ENCODE peak calls at places on chromosomes 13 and 19, in four cellular contexts. X, W, J and T are unnamed samples.

GRCh38 chr13:75279834-75280369 is 202.1 kb downstream of the TBC1D4 start:
- DNase-seq in X (no peak), W (no peak), J (no peak), T (no peak)

GRCh38 chr13:32415019-32415418 is 12.9 kb downstream of the N4BP2L1 start:
- DNase-seq in X (peak), W (no peak), J (peak), T (no peak)

GRCh38 chr19:3123088-3123721 is 12.6 kb upstream of the GNA15 start:
- DNase-seq in X (no peak), W (no peak), J (no peak), T (no peak)

GRCh38 chr13:79434578-79434977 is 28.5 kb upstream of the RBM26 start:
- DNase-seq in X (no peak), W (no peak), J (peak), T (no peak)

GRCh38 chr19:13781547-13781946 is 7.3 kb downstream of the C19orf53 start:
- DNase-seq in X (peak), W (peak), J (peak), T (no peak)

GRCh38 chr19:1131718-1132552 is 28.1 kb downstream of the GPX4 start:
- DNase-seq in X (peak), W (peak), J (peak), T (peak)

GRCh38 chr19:31118292-31118925 is 230.8 kb downstream of the TSHZ3 start:
- DNase-seq in X (no peak), W (no peak), J (no peak), T (no peak)

GRCh38 chr19:48271531-48272151 is 1.8 kb downstream of the ZNF114 start:
- DNase-seq in X (peak), W (no peak), J (peak), T (no peak)

GRCh38 chr13:58712191-58712590 is 1080.6 kb downstream of the PCDH17 start:
- DNase-seq in X (peak), W (no peak), J (no peak), T (no peak)

GRCh38 chr19:46299004-46299509 is 2.2 kb downstream of the HIF3A start:
- DNase-seq in X (peak), W (peak), J (peak), T (peak)

GRCh38 chr13:91358384-91358776 is 10.9 kb downstream of the MIR17HG start:
- DNase-seq in X (no peak), W (peak), J (no peak), T (no peak)

GRCh38 chr19:8334458-8335342 is 8.4 kb downstream of the KANK3 start:
- DNase-seq in X (peak), W (peak), J (peak), T (peak)

GRCh38 chr19:54035215-54036178 is 28.2 kb downstream of the VSTM1 start:
- DNase-seq in X (peak), W (no peak), J (peak), T (no peak)

GRCh38 chr19:52453324-52454094 is at the start of gene ZNF578:
- DNase-seq in X (no peak), W (peak), J (peak), T (peak)

GRCh38 chr13:93173656-93174055 is 53.0 kb upstream of the GPC6 start:
- DNase-seq in X (no peak), W (no peak), J (no peak), T (no peak)

GRCh38 chr19:8515317-8515716 is 1.4 kb upstream of the ZNF414 start:
- DNase-seq in X (no peak), W (no peak), J (no peak), T (no peak)

GRCh38 chr19:10230904-10231623 is at the start of gene S1PR2:
- DNase-seq in X (peak), W (peak), J (peak), T (no peak)

GRCh38 chr19:3450796-3451411 is 29.4 kb downstream of the SMIM24 start:
- DNase-seq in X (no peak), W (peak), J (peak), T (peak)

GRCh38 chr19:55686311-55687050 is 11.5 kb downstream of the EPN1 start:
- DNase-seq in X (no peak), W (no peak), J (no peak), T (no peak)

GRCh38 chr19:55684946-55685681 is 10.1 kb downstream of the EPN1 start:
- DNase-seq in X (no peak), W (no peak), J (no peak), T (no peak)

GRCh38 chr19:55681131-55682087 is 6.4 kb downstream of the EPN1 start:
- DNase-seq in X (no peak), W (no peak), J (peak), T (no peak)

GRCh38 chr19:55685776-55686175 is 10.8 kb downstream of the EPN1 start:
- DNase-seq in X (no peak), W (no peak), J (no peak), T (no peak)

DNA sequence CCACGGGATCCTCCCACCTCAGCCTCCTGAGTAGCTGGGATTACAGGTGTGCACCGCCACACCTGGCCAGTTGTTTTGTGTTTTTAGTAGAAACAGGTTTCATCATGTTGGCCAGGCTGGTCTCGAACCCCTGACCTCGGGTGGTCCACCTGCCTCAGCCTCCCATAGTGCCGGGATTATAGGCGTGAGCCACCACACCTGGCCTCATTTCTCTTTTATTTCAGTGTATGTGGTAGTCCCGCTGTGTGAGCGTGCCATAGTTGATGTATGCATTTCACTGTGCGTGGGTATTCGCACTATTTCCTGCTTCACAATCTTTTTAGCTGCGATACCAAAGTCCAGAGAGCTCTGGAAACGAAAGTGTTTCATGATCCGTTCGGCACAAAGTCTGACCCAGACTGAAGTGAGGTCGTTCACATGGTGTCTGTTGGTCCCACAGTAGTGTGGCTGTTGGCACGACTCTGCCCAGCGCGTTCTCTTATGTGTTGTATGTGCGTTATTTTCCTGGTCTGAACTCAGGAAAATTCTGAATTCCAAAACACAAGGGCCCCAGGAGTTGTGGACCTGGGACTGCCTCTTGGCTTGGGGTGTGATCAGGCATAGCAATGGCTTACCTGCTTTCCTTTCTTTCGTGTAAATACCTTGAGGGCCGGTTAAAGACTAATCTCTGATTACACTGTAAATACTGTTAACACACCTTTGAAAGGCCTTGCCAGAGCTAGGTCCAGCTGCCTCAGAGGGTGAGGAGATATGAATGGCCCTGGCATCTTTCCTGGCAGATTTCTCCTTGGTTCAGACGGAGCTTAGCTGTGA is 8.6 kb downstream of the EPN1 start:
- DNase-seq in X (no peak), W (peak), J (no peak), T (no peak)
- H3K4me3 ChIP-seq in X (peak), W (no peak), J (no peak), T (no peak)

DNA sequence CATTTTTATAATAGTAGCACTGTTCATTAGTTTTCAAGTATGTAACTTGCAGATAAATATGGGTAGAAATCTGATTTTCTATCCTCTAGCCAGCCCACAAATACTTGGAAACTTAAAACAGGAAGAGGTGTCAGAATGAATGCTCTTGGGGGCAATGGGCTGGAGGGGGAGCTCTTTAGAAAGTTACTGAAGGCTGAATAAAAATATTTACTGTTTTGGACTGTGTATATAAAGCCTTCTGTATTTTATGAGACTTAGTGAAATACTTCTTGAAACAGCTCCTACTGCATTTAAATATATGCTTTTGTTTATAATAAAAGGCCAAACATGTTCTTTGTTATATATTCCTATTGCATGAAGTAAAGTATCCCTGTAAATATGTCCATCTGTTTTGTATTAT is 138.8 kb downstream of the RGCC start:
- DNase-seq in X (no peak), W (no peak), J (no peak), T (no peak)
- TF ChIP-seq CTCF in X (peak), W (no peak), J (peak), T (peak)

DNA sequence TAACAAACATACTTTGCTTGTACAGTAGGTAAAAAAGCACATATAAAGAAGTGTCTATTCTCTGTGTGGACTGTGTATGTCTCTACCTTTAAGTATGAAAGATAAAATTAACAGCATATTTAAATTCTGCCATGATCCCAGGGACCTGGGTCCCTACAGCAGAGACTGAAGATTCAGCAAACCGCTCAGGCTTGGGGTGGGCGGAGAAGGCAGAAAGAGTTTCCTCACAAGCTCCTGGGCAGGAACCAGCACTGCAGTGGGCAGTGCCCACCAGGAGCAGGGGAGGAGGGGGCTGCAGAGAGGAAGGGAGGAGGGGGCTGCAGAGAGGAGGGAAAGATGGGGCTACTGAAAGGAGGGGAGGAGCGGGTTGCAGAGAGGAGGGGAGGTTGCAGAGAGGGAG is 44.6 kb upstream of the GRTP1 start:
- DNase-seq in X (peak), W (no peak), J (no peak), T (no peak)
- H3K4me3 ChIP-seq in X (no peak), W (no peak), J (no peak), T (no peak)

GRCh38 chr13:113861433-113862030 is 2.3 kb downstream of the GAS6 start:
- DNase-seq in X (peak), W (no peak), J (no peak), T (no peak)
- TF ChIP-seq CTCF in X (no peak), W (no peak), J (no peak), T (no peak)

GRCh38 chr13:44276061-44276460 is 97.6 kb upstream of the SERP2 start:
- DNase-seq in X (peak), W (no peak), J (no peak), T (no peak)

GRCh38 chr13:44272692-44273091 is 100.9 kb upstream of the SERP2 start:
- DNase-seq in X (no peak), W (no peak), J (peak), T (no peak)

GRCh38 chr13:44273991-44274810 is 99.4 kb upstream of the SERP2 start:
- DNase-seq in X (no peak), W (no peak), J (peak), T (no peak)

GRCh38 chr13:44273216-44273615 is 100.4 kb upstream of the SERP2 start:
- DNase-seq in X (no peak), W (no peak), J (no peak), T (no peak)

GRCh38 chr13:44274838-44275237 is 98.8 kb upstream of the SERP2 start:
- DNase-seq in X (no peak), W (no peak), J (peak), T (no peak)
- H3K4me3 ChIP-seq in X (no peak), W (no peak), J (no peak), T (no peak)

GRCh38 chr13:94224670-94225069 is 254.8 kb downstream of the DCT start:
- DNase-seq in X (no peak), W (no peak), J (no peak), T (no peak)
- TF ChIP-seq CTCF in X (peak), W (no peak), J (no peak), T (no peak)

GRCh38 chr19:4800591-4801081 is 9.1 kb downstream of the FEM1A start:
- DNase-seq in X (no peak), W (peak), J (no peak), T (no peak)
- H3K4me3 ChIP-seq in X (no peak), W (no peak), J (no peak), T (no peak)

GRCh38 chr13:46679369-46680180 is 117.4 kb downstream of the ESD start:
- DNase-seq in X (no peak), W (no peak), J (peak), T (no peak)
- TF ChIP-seq CTCF in X (no peak), W (no peak), J (peak), T (no peak)

DNA sequence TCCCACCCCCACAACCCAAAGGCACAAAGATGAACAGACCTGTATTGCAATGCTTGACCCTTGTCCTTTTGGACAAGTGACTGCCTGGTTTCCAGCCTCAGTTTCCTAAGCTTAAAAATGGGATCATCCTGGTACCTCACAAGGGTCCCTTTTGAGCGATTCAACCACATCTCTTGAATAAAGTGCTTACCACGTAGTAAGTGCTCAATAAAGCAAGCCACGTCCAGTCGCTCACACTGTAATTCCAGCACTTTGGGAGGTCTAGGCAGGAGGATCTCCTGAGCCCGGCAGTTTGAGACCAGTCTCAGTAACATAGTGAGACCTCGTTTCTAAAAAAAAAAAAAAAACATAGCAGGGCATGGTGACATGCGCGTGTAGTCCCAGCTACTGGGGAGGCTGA is 1.2 kb downstream of the DLL3 start:
- DNase-seq in X (no peak), W (no peak), J (no peak), T (no peak)
- H3K4me3 ChIP-seq in X (no peak), W (no peak), J (no peak), T (no peak)